ENCODE peak calls at places on chromosomes 7 and 10, in four cellular contexts. Q is stimulated activated CD8-positive, alpha-beta memory T cell treated with anti-CD3 and anti-CD28 coated beads, Interleukin-12 subunit alpha, Interleukin-12 subunit beta, amount 100 ng/mL, for 4 hours; P is cardiac muscle cell; Z is ecto neural progenitor cell. G is an unnamed sample.

GRCh38 chr7:142323706-142324105 is 65.8 kb upstream of the PRSS58 start:
- DNase-seq in Q (no peak), P (peak; percentile 86), Z (peak; percentile 74), G (no peak)

GRCh38 chr7:54419209-54419608 is 123.0 kb upstream of the VSTM2A start:
- DNase-seq in P (no peak), Z (no peak), Q (no peak), G (no peak)

GRCh38 chr7:13897825-13898224 is 91.6 kb downstream of the ETV1 start:
- DNase-seq in Q (no peak), P (no peak), Z (no peak), G (no peak)

GRCh38 chr10:43890124-43890523 is 241.4 kb upstream of the ZNF32 start:
- DNase-seq in Q (no peak), Z (no peak), P (no peak), G (no peak)

GRCh38 chr10:98394855-98395440 is 20.0 kb downstream of the PYROXD2 start:
- DNase-seq in Q (no peak), P (no peak), Z (no peak), G (no peak)

GRCh38 chr10:132606536-132607316 is 69.1 kb downstream of the INPP5A start:
- DNase-seq in P (peak; percentile 77), Q (no peak), Z (no peak), G (no peak)

GRCh38 chr10:93408788-93409187 is 73.3 kb downstream of the MYOF start:
- DNase-seq in Z (no peak), P (no peak), Q (no peak), G (no peak)

GRCh38 chr10:17444062-17444714 is 10.2 kb downstream of the ST8SIA6 start:
- DNase-seq in Q (no peak), P (no peak), Z (no peak), G (peak; percentile 60)

GRCh38 chr7:157693071-157693520 is 356.3 kb downstream of the DNAJB6 start:
- DNase-seq in P (no peak), Z (peak; percentile 77), Q (no peak), G (no peak)

GRCh38 chr7:108460964-108461363 is 4.7 kb upstream of the NRCAM start:
- DNase-seq in Z (no peak), P (no peak), Q (no peak), G (no peak)

GRCh38 chr10:12597800-12598750 is 248.7 kb downstream of the CAMK1D start:
- DNase-seq in Z (no peak), P (no peak), Q (no peak), G (no peak)

GRCh38 chr10:79072041-79072441 is 3.3 kb downstream of the ZMIZ1 start:
- DNase-seq in P (no peak), Q (no peak), Z (no peak), G (no peak)

GRCh38 chr10:103619424-103620356 is 126.2 kb downstream of the NEURL1 start:
- DNase-seq in Q (no peak), Z (no peak), P (no peak), G (no peak)

GRCh38 chr7:71752171-71752935 is 620.4 kb downstream of the GALNT17 start:
- DNase-seq in Z (peak; percentile 88), Q (no peak), P (peak; percentile 75), G (peak; percentile 27)

GRCh38 chr7:149598721-149599308 is 101.2 kb upstream of the ZNF746 start:
- DNase-seq in Z (peak; percentile 52), P (peak; percentile 53), Q (no peak), G (no peak)

GRCh38 chr10:97278491-97278989 is 13.9 kb downstream of the ARHGAP19 start:
- DNase-seq in P (peak; percentile 63), Q (no peak), Z (no peak), G (no peak)

GRCh38 chr10:119595715-119596515 is 849 bp downstream of the TIAL1 start:
- DNase-seq in P (peak; percentile 54), Z (peak; percentile 67), Q (peak; percentile 50), G (peak; percentile 81)

GRCh38 chr10:126239844-126240243 is 148.4 kb downstream of the ADAM12 start:
- DNase-seq in Z (no peak), Q (no peak), P (no peak), G (no peak)

GRCh38 chr10:124741922-124742417 is 2.2 kb downstream of the FAM53B start:
- DNase-seq in P (no peak), Q (no peak), Z (no peak), G (no peak)

GRCh38 chr10:22681783-22682183 is 32.6 kb downstream of the PIP4K2A start:
- DNase-seq in P (no peak), Z (no peak), Q (no peak), G (no peak)

GRCh38 chr10:86267286-86268195 is 99.1 kb downstream of the GRID1 start:
- DNase-seq in Z (peak; percentile 48), P (no peak), Q (no peak), G (no peak)

GRCh38 chr7:130943981-130944380 is 210.0 kb upstream of the KLF14 start:
- DNase-seq in P (no peak), Q (no peak), Z (no peak), G (no peak)

GRCh38 chr7:137846588-137847417 is at the start of gene DGKI:
- DNase-seq in Z (peak; percentile 72), Q (no peak), P (peak; percentile 59), G (peak; percentile 3)

GRCh38 chr7:47978790-47979144 is 648 bp downstream of the HUS1 start:
- DNase-seq in P (no peak), Z (no peak), Q (no peak), G (no peak)

GRCh38 chr7:111459757-111460280 is 102.5 kb downstream of the IMMP2L start:
- DNase-seq in Q (no peak), Z (no peak), P (no peak), G (no peak)

GRCh38 chr7:128152721-128153120 is 88.4 kb upstream of the LEP start:
- DNase-seq in Q (no peak), P (no peak), Z (no peak), G (no peak)

GRCh38 chr10:98312349-98312748 is 44.4 kb upstream of the LOXL4 start:
- DNase-seq in P (no peak), Z (no peak), Q (no peak), G (no peak)

GRCh38 chr10:54402576-54402975 is 398.5 kb downstream of the PCDH15 start:
- DNase-seq in Q (no peak), P (peak; percentile 52), Z (no peak), G (no peak)

GRCh38 chr7:43053968-43054367 is 58.5 kb upstream of the HECW1 start:
- DNase-seq in P (no peak), Z (no peak), Q (no peak), G (no peak)

GRCh38 chr7:114423218-114423496 is 8.5 kb downstream of the FOXP2 start:
- DNase-seq in Q (no peak), P (no peak), Z (no peak), G (no peak)

GRCh38 chr7:134826105-134826504 is 46.7 kb downstream of the CALD1 start:
- DNase-seq in P (no peak), Q (no peak), Z (no peak), G (no peak)

G was measured in stimulated activated effector memory CD8-positive, alpha-beta T cell treated with anti-CD3 and anti-CD28 coated beads, Interleukin-12 subunit alpha, Interleukin-12 subunit beta, amount 100 ng/mL, for 72 hours.